ENCODE peak calls at places on chromosomes 12 and 14, in four cellular contexts. W, B, C and R are unnamed samples.

GRCh38 chr12:89679631-89680030 is 29.0 kb downstream of the ATP2B1 start:
- DNase-seq in W (no peak), C (no peak), B (no peak), R (no peak)

GRCh38 chr12:127677537-127678131 is 589.3 kb upstream of the TMEM132C start:
- DNase-seq in B (peak; percentile 73), C (peak; percentile 88), W (peak; percentile 74), R (peak; percentile 87)

GRCh38 chr12:2588345-2588744 is 206.4 kb upstream of the FKBP4 start:
- DNase-seq in C (no peak), B (no peak), W (no peak), R (no peak)

GRCh38 chr12:89883630-89884364 is 175.2 kb upstream of the ATP2B1 start:
- DNase-seq in W (no peak), B (no peak), C (no peak), R (peak; percentile 88)

GRCh38 chr14:64673748-64674147 is 30.5 kb upstream of the PLEKHG3 start:
- DNase-seq in C (no peak), B (no peak), W (no peak), R (no peak)

GRCh38 chr14:101828038-101828437 is 66.5 kb downstream of the PPP2R5C start:
- DNase-seq in W (peak; percentile 48), B (no peak), C (no peak), R (no peak)

GRCh38 chr12:100987552-100988277 is 193.1 kb downstream of the ANO4 start:
- DNase-seq in W (peak; percentile 49), B (no peak), C (peak; percentile 81), R (peak; percentile 27)

GRCh38 chr12:129941646-129942045 is 37.8 kb upstream of the TMEM132D start:
- DNase-seq in B (no peak), C (no peak), W (no peak), R (no peak)

GRCh38 chr12:11795910-11796459 is 146.5 kb downstream of the ETV6 start:
- DNase-seq in C (peak; percentile 86), W (peak; percentile 97), B (no peak), R (peak; percentile 69)

GRCh38 chr12:5000204-5000603 is 43.5 kb upstream of the KCNA5 start:
- DNase-seq in C (no peak), B (no peak), W (no peak), R (no peak)

GRCh38 chr14:69069020-69069421 is 83.9 kb downstream of the DCAF5 start:
- DNase-seq in B (no peak), C (peak; percentile 87), W (peak; percentile 82), R (no peak)

GRCh38 chr12:76266797-76267196 is 81.4 kb downstream of the BBS10 start:
- DNase-seq in W (peak; percentile 95), B (no peak), C (peak; percentile 91), R (peak; percentile 67)

GRCh38 chr12:66132408-66132807 is 1.9 kb upstream of the LLPH start:
- DNase-seq in B (no peak), C (peak; percentile 92), W (peak; percentile 92), R (peak; percentile 92)

GRCh38 chr14:92328664-92329255 is 5.8 kb downstream of the SLC24A4 start:
- DNase-seq in B (no peak), C (no peak), W (no peak), R (no peak)

GRCh38 chr14:59126714-59127436 is 61.6 kb upstream of the DAAM1 start:
- DNase-seq in C (peak; percentile 71), W (peak; percentile 59), B (no peak), R (peak; percentile 75)

GRCh38 chr14:106107703-106108102 is 581.3 kb downstream of the TMEM121 start:
- DNase-seq in C (no peak), B (no peak), W (no peak), R (peak; percentile 4)

GRCh38 chr12:121452356-121453021 is 52.6 kb downstream of the RNF34 start:
- DNase-seq in B (no peak), C (no peak), W (no peak), R (no peak)

GRCh38 chr12:48794870-48795269 is 6.0 kb upstream of the ADCY6 start:
- DNase-seq in B (peak; percentile 72), W (peak; percentile 48), C (peak; percentile 92), R (no peak)

GRCh38 chr14:32933943-32934890 is 4.5 kb upstream of the NPAS3 start:
- DNase-seq in B (no peak), C (no peak), W (peak; percentile 34), R (peak; percentile 61)